ENCODE peak calls at places on chromosomes 6 and 20, in six cellular contexts. One of them, this sample, is unnamed.

GRCh38 chr6:98944598-98945011 is 3.1 kb downstream of the FBXL4 start:
- DNase-seq in IMR-90: peak
- DNase-seq in neuronal stem cell: no peak
- DNase-seq in H9: no peak
- DNase-seq in H1: no peak
- DNase-seq in trophoblast cell: no peak
- DNase-seq in this sample: peak

GRCh38 chr6:148365037-148365436 is 22.4 kb downstream of the SASH1 start:
- DNase-seq in IMR-90: no peak
- DNase-seq in neuronal stem cell: no peak
- DNase-seq in H9: no peak
- DNase-seq in H1: no peak
- DNase-seq in trophoblast cell: no peak
- DNase-seq in this sample: no peak

GRCh38 chr6:81682238-81682795 is 70.2 kb downstream of the TENT5A start:
- DNase-seq in IMR-90: no peak
- DNase-seq in neuronal stem cell: no peak
- DNase-seq in H9: no peak
- DNase-seq in H1: no peak
- DNase-seq in trophoblast cell: no peak
- DNase-seq in this sample: no peak

GRCh38 chr20:1225729-1226313 is at the start of gene RAD21L1:
- DNase-seq in IMR-90: peak
- DNase-seq in neuronal stem cell: peak
- DNase-seq in H9: peak
- DNase-seq in H1: peak
- DNase-seq in trophoblast cell: peak
- DNase-seq in this sample: peak

GRCh38 chr20:59752101-59752586 is 147.8 kb downstream of the PHACTR3 start:
- DNase-seq in IMR-90: no peak
- DNase-seq in neuronal stem cell: no peak
- DNase-seq in H9: no peak
- DNase-seq in H1: no peak
- DNase-seq in trophoblast cell: no peak
- DNase-seq in this sample: no peak

GRCh38 chr6:12371641-12372146 is 81.5 kb downstream of the EDN1 start:
- DNase-seq in IMR-90: peak
- DNase-seq in neuronal stem cell: no peak
- DNase-seq in H9: no peak
- DNase-seq in H1: no peak
- DNase-seq in trophoblast cell: no peak
- DNase-seq in this sample: peak

GRCh38 chr20:43459022-43459942 is 1.6 kb downstream of the SRSF6 start:
- DNase-seq in IMR-90: peak
- DNase-seq in neuronal stem cell: peak
- DNase-seq in H9: no peak
- DNase-seq in H1: no peak
- DNase-seq in trophoblast cell: no peak
- DNase-seq in this sample: peak

GRCh38 chr20:59645761-59646171 is 41.4 kb downstream of the PHACTR3 start:
- DNase-seq in IMR-90: no peak
- DNase-seq in neuronal stem cell: no peak
- DNase-seq in H9: peak
- DNase-seq in H1: no peak
- DNase-seq in trophoblast cell: no peak
- DNase-seq in this sample: no peak

GRCh38 chr6:136823128-136823660 is 802 bp downstream of the PEX7 start:
- DNase-seq in IMR-90: no peak
- DNase-seq in neuronal stem cell: no peak
- DNase-seq in H9: no peak
- DNase-seq in H1: no peak
- DNase-seq in trophoblast cell: no peak
- DNase-seq in this sample: no peak

GRCh38 chr6:13427838-13428527 is 59.4 kb downstream of the GFOD1 start:
- DNase-seq in IMR-90: no peak
- DNase-seq in neuronal stem cell: no peak
- DNase-seq in H9: peak
- DNase-seq in H1: no peak
- DNase-seq in trophoblast cell: no peak
- DNase-seq in this sample: no peak

GRCh38 chr6:111992851-111993250 is 61.1 kb upstream of the CCN6 start:
- DNase-seq in IMR-90: peak
- DNase-seq in neuronal stem cell: no peak
- DNase-seq in H9: no peak
- DNase-seq in H1: no peak
- DNase-seq in trophoblast cell: no peak
- DNase-seq in this sample: no peak

GRCh38 chr6:154457046-154457713 is 53.3 kb downstream of the CNKSR3 start:
- DNase-seq in IMR-90: peak
- DNase-seq in neuronal stem cell: no peak
- DNase-seq in H9: no peak
- DNase-seq in H1: no peak
- DNase-seq in trophoblast cell: no peak
- DNase-seq in this sample: peak

GRCh38 chr6:52517502-52518278 is 59.2 kb downstream of the TRAM2 start:
- DNase-seq in IMR-90: peak
- DNase-seq in neuronal stem cell: peak
- DNase-seq in H9: peak
- DNase-seq in H1: peak
- DNase-seq in trophoblast cell: peak
- DNase-seq in this sample: peak

GRCh38 chr6:45184040-45184439 is 144.1 kb upstream of the RUNX2 start:
- DNase-seq in IMR-90: no peak
- DNase-seq in neuronal stem cell: no peak
- DNase-seq in H9: no peak
- DNase-seq in H1: no peak
- DNase-seq in trophoblast cell: no peak
- DNase-seq in this sample: no peak

GRCh38 chr6:49550413-49551125 is at the start of gene C6orf141:
- DNase-seq in IMR-90: no peak
- DNase-seq in neuronal stem cell: peak
- DNase-seq in H9: peak
- DNase-seq in H1: peak
- DNase-seq in trophoblast cell: peak
- DNase-seq in this sample: peak

GRCh38 chr6:156953478-156954146 is 176.4 kb downstream of the ARID1B start:
- DNase-seq in IMR-90: peak
- DNase-seq in neuronal stem cell: peak
- DNase-seq in H9: no peak
- DNase-seq in H1: no peak
- DNase-seq in trophoblast cell: peak
- DNase-seq in this sample: peak

GRCh38 chr6:149031545-149032317 is 284.9 kb downstream of the UST start:
- DNase-seq in IMR-90: peak
- DNase-seq in neuronal stem cell: no peak
- DNase-seq in H9: no peak
- DNase-seq in H1: no peak
- DNase-seq in trophoblast cell: peak
- DNase-seq in this sample: peak

GRCh38 chr6:157034433-157035230 is 257.5 kb downstream of the ARID1B start:
- DNase-seq in IMR-90: peak
- DNase-seq in neuronal stem cell: no peak
- DNase-seq in H9: no peak
- DNase-seq in H1: no peak
- DNase-seq in trophoblast cell: no peak
- DNase-seq in this sample: peak

GRCh38 chr6:53302678-53303360 is 45.9 kb downstream of the ELOVL5 start:
- DNase-seq in IMR-90: peak
- DNase-seq in neuronal stem cell: no peak
- DNase-seq in H9: no peak
- DNase-seq in H1: no peak
- DNase-seq in trophoblast cell: no peak
- DNase-seq in this sample: peak

GRCh38 chr6:46894429-46894828 is 27.3 kb downstream of the ADGRF5 start:
- DNase-seq in IMR-90: no peak
- DNase-seq in neuronal stem cell: no peak
- DNase-seq in H9: no peak
- DNase-seq in H1: no peak
- DNase-seq in trophoblast cell: no peak
- DNase-seq in this sample: no peak

DNA sequence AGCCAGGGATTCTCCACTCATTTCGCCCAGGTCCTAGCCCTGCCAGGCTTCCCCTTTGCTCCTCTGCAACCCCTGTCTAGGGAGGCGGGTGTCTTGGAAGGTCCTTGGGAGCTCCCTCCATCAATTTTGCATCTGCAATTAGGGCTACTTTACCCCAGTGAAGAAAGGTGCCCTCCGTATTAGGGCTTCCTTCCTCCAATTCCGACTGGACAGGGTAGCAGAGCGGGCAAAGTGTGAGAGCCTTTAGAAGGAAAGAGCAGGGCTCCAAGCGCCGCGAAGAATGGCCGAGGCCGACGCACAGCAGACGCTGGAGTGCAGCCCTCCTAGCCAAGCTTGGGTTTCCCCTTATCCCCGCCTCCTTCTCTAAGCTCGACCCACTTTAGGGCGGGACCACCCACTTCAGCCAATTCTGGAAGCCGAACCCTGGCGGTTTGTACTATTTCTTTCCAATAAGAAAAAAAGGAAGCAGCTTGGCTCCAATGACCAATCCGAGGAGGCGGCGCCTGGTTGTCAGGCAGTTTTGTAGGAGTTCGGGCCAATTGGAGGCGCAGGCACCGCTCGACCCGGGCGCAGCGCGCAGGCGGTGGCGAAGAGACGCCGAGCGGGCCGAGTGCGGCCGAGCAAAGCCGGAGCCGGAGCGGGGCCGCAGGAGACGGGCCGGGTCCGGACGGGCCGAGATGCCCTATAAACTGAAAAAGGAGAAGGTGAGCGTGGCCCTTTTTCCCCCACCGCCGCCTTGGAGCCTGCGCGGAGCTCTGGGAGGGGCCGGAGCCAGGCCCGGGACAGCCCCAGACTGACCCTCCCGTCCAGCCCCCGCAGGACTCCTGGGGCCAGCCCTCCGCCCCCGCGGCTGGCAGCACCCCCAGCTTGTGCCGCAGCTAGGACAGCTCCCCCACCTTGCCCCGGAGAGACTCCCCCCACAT is at the start of gene PPP2R5D:
- DNase-seq in IMR-90: peak
- DNase-seq in neuronal stem cell: peak
- DNase-seq in H9: peak
- DNase-seq in H1: peak
- DNase-seq in trophoblast cell: peak
- DNase-seq in this sample: peak
- H2AK5ac ChIP-seq in IMR-90: peak
- H2AK5ac ChIP-seq in neuronal stem cell: peak
- H2AK5ac ChIP-seq in H9: no peak
- H2AK5ac ChIP-seq in H1: no peak
- H2AK5ac ChIP-seq in trophoblast cell: peak
- H2AK5ac ChIP-seq in this sample: no peak

GRCh38 chr6:91132461-91132860 is 545.6 kb upstream of the MAP3K7 start:
- DNase-seq in IMR-90: no peak
- DNase-seq in neuronal stem cell: no peak
- DNase-seq in H9: no peak
- DNase-seq in H1: no peak
- DNase-seq in trophoblast cell: peak
- DNase-seq in this sample: no peak

GRCh38 chr6:91130126-91130525 is 543.3 kb upstream of the MAP3K7 start:
- DNase-seq in IMR-90: no peak
- DNase-seq in neuronal stem cell: no peak
- DNase-seq in H9: no peak
- DNase-seq in H1: no peak
- DNase-seq in trophoblast cell: no peak
- DNase-seq in this sample: no peak

GRCh38 chr6:91137286-91137685 is 550.4 kb upstream of the MAP3K7 start:
- DNase-seq in IMR-90: no peak
- DNase-seq in neuronal stem cell: no peak
- DNase-seq in H9: no peak
- DNase-seq in H1: no peak
- DNase-seq in trophoblast cell: no peak
- DNase-seq in this sample: no peak

GRCh38 chr6:91141352-91141751 is 554.5 kb upstream of the MAP3K7 start:
- DNase-seq in IMR-90: no peak
- DNase-seq in neuronal stem cell: no peak
- DNase-seq in H9: no peak
- DNase-seq in H1: no peak
- DNase-seq in trophoblast cell: no peak
- DNase-seq in this sample: peak

DNA sequence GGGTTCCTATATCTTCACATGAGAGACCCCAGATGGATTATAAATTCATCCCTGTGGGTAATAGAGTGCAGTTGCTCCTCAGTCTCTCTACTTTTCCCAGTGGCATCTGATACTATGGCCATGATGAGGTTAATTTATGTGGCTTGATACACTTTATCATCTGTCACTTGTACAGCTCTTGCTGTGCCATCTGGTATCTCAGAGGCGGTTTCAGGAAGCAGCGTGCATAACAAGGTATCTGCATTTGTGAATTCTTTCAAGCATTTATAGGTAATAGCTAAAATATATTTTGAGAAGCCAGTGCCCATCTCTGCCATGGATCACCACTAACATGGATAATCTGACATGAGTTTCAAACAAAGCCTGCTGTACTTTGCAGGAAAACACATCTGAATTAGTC is 548.5 kb upstream of the MAP3K7 start:
- DNase-seq in IMR-90: no peak
- DNase-seq in neuronal stem cell: no peak
- DNase-seq in H9: no peak
- DNase-seq in H1: no peak
- DNase-seq in trophoblast cell: no peak
- DNase-seq in this sample: no peak
- H4K91ac ChIP-seq in IMR-90: no peak
- H4K91ac ChIP-seq in neuronal stem cell: no peak
- H4K91ac ChIP-seq in H9: no peak
- H4K91ac ChIP-seq in H1: no peak
- H4K91ac ChIP-seq in trophoblast cell: no peak
- H4K91ac ChIP-seq in this sample: no peak

GRCh38 chr6:36492621-36493020 is 49.8 kb downstream of the KCTD20 start:
- DNase-seq in IMR-90: no peak
- DNase-seq in neuronal stem cell: no peak
- DNase-seq in H9: no peak
- DNase-seq in H1: no peak
- DNase-seq in trophoblast cell: no peak
- DNase-seq in this sample: no peak

GRCh38 chr6:36495086-36495485 is 52.2 kb downstream of the STK38 start:
- DNase-seq in IMR-90: no peak
- DNase-seq in neuronal stem cell: no peak
- DNase-seq in H9: no peak
- DNase-seq in H1: no peak
- DNase-seq in trophoblast cell: no peak
- DNase-seq in this sample: no peak

GRCh38 chr6:36492092-36492491 is 49.3 kb downstream of the KCTD20 start:
- DNase-seq in IMR-90: no peak
- DNase-seq in neuronal stem cell: no peak
- DNase-seq in H9: no peak
- DNase-seq in H1: no peak
- DNase-seq in trophoblast cell: no peak
- DNase-seq in this sample: no peak

GRCh38 chr6:36491378-36491965 is 48.7 kb downstream of the KCTD20 start:
- DNase-seq in IMR-90: peak
- DNase-seq in neuronal stem cell: no peak
- DNase-seq in H9: no peak
- DNase-seq in H1: no peak
- DNase-seq in trophoblast cell: no peak
- DNase-seq in this sample: peak

GRCh38 chr6:36493859-36494258 is 51.1 kb downstream of the KCTD20 start:
- DNase-seq in IMR-90: no peak
- DNase-seq in neuronal stem cell: peak
- DNase-seq in H9: no peak
- DNase-seq in H1: no peak
- DNase-seq in trophoblast cell: no peak
- DNase-seq in this sample: no peak
- H3K23ac ChIP-seq in IMR-90: no peak
- H3K23ac ChIP-seq in neuronal stem cell: no peak
- H3K23ac ChIP-seq in H9: no peak
- H3K23ac ChIP-seq in H1: no peak
- H3K23ac ChIP-seq in trophoblast cell: no peak
- H3K23ac ChIP-seq in this sample: no peak

GRCh38 chr20:4064118-4064962 is 49.0 kb upstream of the RNF24 start:
- DNase-seq in IMR-90: peak
- DNase-seq in neuronal stem cell: no peak
- DNase-seq in H9: peak
- DNase-seq in H1: no peak
- DNase-seq in trophoblast cell: no peak
- DNase-seq in this sample: peak
- H2AK5ac ChIP-seq in IMR-90: peak
- H2AK5ac ChIP-seq in neuronal stem cell: no peak
- H2AK5ac ChIP-seq in H9: no peak
- H2AK5ac ChIP-seq in H1: no peak
- H2AK5ac ChIP-seq in trophoblast cell: no peak
- H2AK5ac ChIP-seq in this sample: no peak

This sample was measured in mesenchymal stem cell.